ENCODE peak calls at places on chromosomes 5 and 9, in eight cellular contexts. K is HCT116, C is heart right ventricle, F is Calu3, L is nephron progenitor cell, N is thoracic aorta, X is HFFc6, T is fibroblast of mammary gland. H is an unnamed sample.

GRCh38 chr5:180869587-180869986 is 8.5 kb upstream of the ZFP62 start:
- DNase-seq in X (no peak), F (no peak), C (no peak), N (no peak), L (no peak), K (no peak), T (no peak), H (no peak)

GRCh38 chr5:67674256-67674655 is 477.7 kb upstream of the CD180 start:
- DNase-seq in C (no peak), N (no peak), X (no peak), K (no peak), F (no peak), T (no peak), L (no peak), H (no peak)

GRCh38 chr9:13267743-13268142 is 11.7 kb downstream of the MPDZ start:
- DNase-seq in L (no peak), C (peak; percentile 10), T (peak; percentile 93), K (no peak), N (no peak), X (peak; percentile 86), F (no peak), H (peak; percentile 44)

GRCh38 chr9:89442501-89442978 is 55.4 kb downstream of the SEMA4D start:
- DNase-seq in X (no peak), C (no peak), N (no peak), F (no peak), T (no peak), K (no peak), L (no peak), H (no peak)

GRCh38 chr9:81108391-81108790 is 581.0 kb downstream of the TLE1 start:
- DNase-seq in F (no peak), L (no peak), C (no peak), T (no peak), K (no peak), X (no peak), N (no peak), H (no peak)

GRCh38 chr5:147661576-147661975 is 121.0 kb downstream of the JAKMIP2 start:
- DNase-seq in T (peak; percentile 55), L (no peak), C (no peak), N (no peak), K (no peak), F (no peak), X (no peak), H (no peak)

GRCh38 chr9:96619109-96619435 is 571 bp downstream of the CDC14B start:
- DNase-seq in T (no peak), N (no peak), L (no peak), X (no peak), C (no peak), K (no peak), F (no peak), H (no peak)

GRCh38 chr5:131536211-131536826 is 98.7 kb downstream of the RAPGEF6 start:
- DNase-seq in L (no peak), C (no peak), T (peak; percentile 67), F (no peak), X (no peak), N (no peak), K (no peak), H (no peak)

GRCh38 chr9:87630846-87631245 is 95.1 kb upstream of the CTSL start:
- DNase-seq in X (no peak), C (no peak), K (no peak), N (no peak), T (no peak), F (no peak), L (no peak), H (no peak)

GRCh38 chr5:1318659-1319251 is 23.9 kb upstream of the TERT start:
- DNase-seq in X (no peak), N (no peak), L (no peak), K (no peak), F (no peak), T (no peak), C (no peak), H (no peak)

GRCh38 chr9:116477584-116478141 is 209.4 kb upstream of the TRIM32 start:
- DNase-seq in C (no peak), X (no peak), T (no peak), F (no peak), K (no peak), L (no peak), N (no peak), H (no peak)

GRCh38 chr9:116479145-116479544 is 208.0 kb upstream of the TRIM32 start:
- DNase-seq in X (no peak), F (no peak), C (no peak), L (no peak), K (no peak), T (no peak), N (no peak), H (no peak)

GRCh38 chr9:116479967-116480366 is 207.1 kb upstream of the TRIM32 start:
- DNase-seq in X (no peak), F (no peak), K (no peak), C (no peak), T (no peak), L (no peak), N (no peak), H (no peak)

GRCh38 chr9:116482740-116483139 is 204.4 kb upstream of the TRIM32 start:
- DNase-seq in X (no peak), N (no peak), K (no peak), L (no peak), C (peak; percentile 29), F (no peak), T (no peak), H (no peak)

DNA sequence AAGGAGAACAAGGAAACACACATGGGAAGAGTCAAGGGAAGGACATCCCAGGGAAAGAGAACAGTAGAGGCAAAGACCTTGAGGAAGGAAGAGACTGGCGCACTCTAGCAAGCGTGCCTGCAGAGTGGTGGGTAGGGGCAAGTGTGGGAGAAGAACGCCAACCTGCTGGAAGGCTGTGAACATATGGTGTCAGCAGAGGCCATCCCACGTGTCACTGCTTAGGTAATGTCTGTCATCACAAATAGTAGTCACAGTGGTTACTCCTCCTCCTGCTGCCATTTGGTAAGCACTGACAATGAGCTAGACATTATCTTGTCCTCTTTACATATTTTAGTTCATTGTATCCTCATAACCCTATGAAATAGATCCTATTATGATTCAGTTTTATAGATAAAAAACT is 206.4 kb upstream of the TRIM32 start:
- DNase-seq in L (no peak), K (no peak), F (no peak), T (no peak), N (no peak), X (no peak), C (no peak), H (no peak)
- TF ChIP-seq CTCF in L (no peak), K (no peak), F (no peak), T (no peak), N (no peak), X (no peak), C (no peak), H (no peak)

GRCh38 chr9:133148351-133149129 is 15.2 kb downstream of the GBGT1 start:
- DNase-seq in T (peak; percentile 22), C (no peak), F (no peak), N (no peak), K (no peak), X (peak; percentile 12), L (peak; percentile 40), H (no peak)

GRCh38 chr9:133151041-133151440 is 12.7 kb downstream of the GBGT1 start:
- DNase-seq in X (no peak), C (no peak), L (no peak), T (no peak), F (no peak), K (no peak), N (no peak), H (no peak)

GRCh38 chr9:133147412-133148271 is 16.1 kb downstream of the GBGT1 start:
- DNase-seq in N (no peak), X (peak; percentile 42), F (peak; percentile 86), K (peak; percentile 57), C (peak; percentile 74), L (peak; percentile 91), T (peak; percentile 34), H (no peak)

GRCh38 chr9:133151601-133152525 is 11.9 kb downstream of the GBGT1 start:
- DNase-seq in T (no peak), F (no peak), X (no peak), N (no peak), C (no peak), L (no peak), K (no peak), H (no peak)

GRCh38 chr9:133149130-133150015 is 14.3 kb downstream of the GBGT1 start:
- DNase-seq in L (peak; percentile 84), T (peak; percentile 81), N (peak; percentile 81), K (peak; percentile 89), X (peak; percentile 79), F (peak; percentile 87), C (peak; percentile 88), H (peak; percentile 52)
- TF ChIP-seq CTCF in L (no peak), T (no peak), N (peak; percentile 14), K (peak; percentile 6), X (peak; percentile 57), F (no peak), C (peak; percentile 25), H (peak; percentile 24)

DNA sequence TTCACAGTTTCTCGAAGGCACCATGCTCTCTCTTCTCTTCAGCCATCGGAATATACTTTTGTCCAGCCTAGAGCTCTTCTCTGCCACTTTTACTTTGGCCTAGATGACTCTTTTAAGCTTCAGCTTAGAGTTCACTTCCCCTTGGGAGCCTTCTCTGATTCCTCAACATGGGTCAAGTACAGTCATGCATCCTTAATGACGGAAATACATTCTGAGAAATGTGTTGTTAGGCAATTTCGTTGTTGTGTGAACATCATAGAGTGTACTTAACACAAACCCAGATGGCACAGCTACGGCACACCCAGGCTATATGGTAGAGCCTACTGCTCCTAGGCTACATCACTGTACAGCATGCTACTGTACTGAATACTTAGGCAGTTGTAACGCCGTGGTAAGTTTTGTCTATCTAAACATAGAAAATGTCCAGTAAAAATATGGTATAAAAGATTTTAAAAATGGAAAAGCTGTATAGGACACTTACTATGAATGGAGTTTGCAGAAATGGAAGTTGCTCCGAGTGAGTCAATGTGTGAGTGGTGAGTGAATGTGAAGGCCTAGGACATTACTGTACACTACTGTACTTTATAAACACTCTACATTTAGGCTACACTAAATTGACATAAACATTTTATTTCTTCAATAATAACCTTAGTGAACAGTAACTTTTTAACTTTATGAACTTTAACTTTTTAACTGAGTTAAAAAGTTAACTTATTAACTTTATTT is 15.1 kb upstream of the TNFSF15 start:
- DNase-seq in T (peak; percentile 31), L (no peak), X (no peak), N (no peak), C (no peak), K (no peak), F (no peak), H (no peak)
- TF ChIP-seq CTCF in T (no peak), L (no peak), X (no peak), N (no peak), C (no peak), K (no peak), F (no peak), H (no peak)

GRCh38 chr9:37331871-37332270 is 90.6 kb upstream of the GRHPR start:
- DNase-seq in T (no peak), N (no peak), C (no peak), L (no peak), X (no peak), F (no peak), K (no peak), H (no peak)

GRCh38 chr9:37335238-37335637 is 87.3 kb upstream of the GRHPR start:
- DNase-seq in C (no peak), N (no peak), K (no peak), L (no peak), F (no peak), X (no peak), T (no peak), H (no peak)

GRCh38 chr9:37332581-37332980 is 89.9 kb upstream of the GRHPR start:
- DNase-seq in L (no peak), K (no peak), T (no peak), F (no peak), X (no peak), C (no peak), N (no peak), H (no peak)

GRCh38 chr9:37336150-37336549 is 86.3 kb upstream of the GRHPR start:
- DNase-seq in T (no peak), L (no peak), N (no peak), C (no peak), X (no peak), F (no peak), K (no peak), H (no peak)

GRCh38 chr9:37333288-37333687 is 89.2 kb upstream of the GRHPR start:
- DNase-seq in T (no peak), F (no peak), C (no peak), L (no peak), K (no peak), X (no peak), N (no peak), H (no peak)
- TF ChIP-seq CTCF in T (no peak), F (no peak), C (no peak), L (no peak), K (peak; percentile 17), X (peak; percentile 40), N (no peak), H (peak; percentile 10)